ENCODE peak calls at places on chromosomes 7 and 10, in five cellular contexts. I is IMR-90, K is neuronal stem cell, U is H9, O is mesenchymal stem cell. F is an unnamed sample. For H3K79me1, the result is how much of the 10 kb centered on the place peaks cover.

GRCh38 chr10:112677689-112678088 is 230.7 kb downstream of the VTI1A start:
- DNase-seq in O (no peak), K (no peak), U (no peak), I (no peak), F (peak)

GRCh38 chr10:104288355-104288754 is 19.4 kb downstream of the GSTO2 start:
- DNase-seq in O (no peak), K (no peak), I (no peak), U (no peak), F (peak)

GRCh38 chr10:132248455-132249231 is 59.1 kb downstream of the STK32C start:
- DNase-seq in O (peak), I (no peak), U (peak), K (peak), F (peak)

GRCh38 chr7:69365588-69366241 is 232.6 kb upstream of the AUTS2 start:
- DNase-seq in O (peak), U (no peak), I (no peak), K (no peak), F (peak)

GRCh38 chr10:43958964-43959363 is 310.3 kb upstream of the ZNF32 start:
- DNase-seq in K (no peak), U (no peak), I (no peak), O (no peak), F (no peak)

GRCh38 chr10:86216886-86217285 is 149.7 kb downstream of the GRID1 start:
- DNase-seq in O (no peak), U (no peak), I (no peak), K (no peak), F (no peak)

GRCh38 chr10:71698737-71699136 is 20.8 kb downstream of the C10orf105 start:
- DNase-seq in U (no peak), I (no peak), K (no peak), O (no peak), F (no peak)

GRCh38 chr10:126171555-126171954 is 216.7 kb downstream of the ADAM12 start:
- DNase-seq in K (no peak), O (peak), U (no peak), I (peak), F (no peak)

GRCh38 chr7:158885624-158886023 is 29.3 kb downstream of the DYNC2I1 start:
- DNase-seq in U (no peak), K (no peak), I (peak), O (peak), F (no peak)

DNA sequence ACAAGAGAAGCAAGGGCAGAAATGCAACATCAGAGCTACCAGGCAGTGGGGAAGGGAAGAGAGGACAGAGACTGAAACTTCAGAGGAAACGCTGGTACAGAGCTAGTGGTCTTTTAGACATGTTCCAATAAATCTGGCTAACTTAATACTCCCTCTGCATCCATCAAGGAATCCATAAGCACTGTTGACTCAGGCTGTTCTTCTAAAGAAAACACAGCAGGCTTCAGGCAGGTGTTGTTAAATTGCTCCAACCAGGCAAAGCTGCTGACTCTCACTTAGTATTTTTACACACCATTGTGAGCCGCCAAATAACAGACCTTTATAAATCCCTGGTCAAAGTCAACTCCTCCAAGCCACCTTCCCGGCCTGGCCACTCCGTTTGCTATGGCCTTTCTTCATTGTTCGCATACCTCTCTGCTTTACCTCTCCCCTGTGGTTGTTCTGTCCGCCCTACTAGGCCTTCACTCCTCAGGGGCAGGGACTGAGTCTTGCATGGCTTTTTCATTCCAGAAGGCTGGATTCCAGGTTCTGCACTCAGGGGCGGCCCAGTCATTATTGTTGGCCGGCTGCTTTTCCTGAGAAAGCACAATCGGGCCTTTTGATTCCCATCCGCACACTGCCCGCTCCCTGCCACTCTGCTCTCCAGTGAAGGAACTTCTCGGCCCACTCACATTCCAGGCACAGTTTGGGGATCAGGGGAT is 18.4 kb downstream of the CREB3L2 start:
- DNase-seq in O (no peak), I (no peak), U (no peak), K (no peak), F (peak)
- H3K79me1 ChIP-seq in O (under half), I (under half), U (under half), K (under half), F (under half)

DNA sequence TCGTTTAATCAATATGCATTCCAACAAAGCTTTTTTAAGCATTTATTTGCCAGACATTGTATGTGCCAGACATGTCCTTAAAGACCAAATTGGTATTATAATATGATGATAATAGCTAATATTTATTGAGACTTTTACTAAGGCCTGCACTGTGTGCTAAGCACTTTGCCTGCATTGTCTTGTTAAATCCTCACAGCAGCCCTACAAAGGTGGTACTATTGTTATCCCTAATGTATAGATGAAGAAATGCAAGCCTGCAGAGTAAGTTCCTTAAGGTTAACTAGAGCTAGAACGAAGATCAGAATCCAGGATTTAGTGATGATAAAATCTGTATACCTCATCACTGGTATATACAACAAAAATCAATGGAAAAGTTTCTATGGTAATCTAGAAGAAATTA is 5.3 kb upstream of the CAPZA2 start:
- DNase-seq in K (no peak), O (no peak), U (no peak), I (no peak), F (no peak)
- H2AFZ ChIP-seq in K (no peak), O (no peak), U (no peak), I (no peak), F (no peak)

GRCh38 chr10:69807122-69807521 is 5.4 kb downstream of the COL13A1 start:
- DNase-seq in K (no peak), O (peak), U (no peak), I (peak), F (peak)
- H3K79me1 ChIP-seq in K (under half), O (under half), U (under half), I (under half), F (under half)

GRCh38 chr7:120729300-120729699 is 128.6 kb downstream of the TSPAN12 start:
- DNase-seq in O (peak), K (no peak), I (peak), U (no peak), F (no peak)
- H2AFZ ChIP-seq in O (no peak), K (peak), I (peak), U (no peak), F (no peak)